ENCODE peak calls at places on chromosomes 6 and 20, in seven cellular contexts. K is kidney, P is heart left ventricle, T is AML-193, E is HFF-Myc, H is thoracic aorta, F is NCI-H1694 treated with DMSO at 0.1 percent for 48 hours. B is an unnamed sample.

GRCh38 chr6:14734416-14735340 is 511.2 kb upstream of the JARID2 start:
- DNase-seq in K (no peak), P (no peak), T (peak; percentile 89), E (no peak), H (no peak), F (no peak), B (no peak)

GRCh38 chr6:3650959-3651697 is 100.4 kb downstream of the PXDC1 start:
- DNase-seq in K (no peak), P (no peak), T (no peak), E (no peak), H (no peak), F (no peak), B (no peak)

GRCh38 chr6:142152731-142153130 is 5.7 kb downstream of the VTA1 start:
- DNase-seq in K (no peak), P (no peak), T (no peak), E (no peak), H (no peak), F (no peak), B (no peak)

GRCh38 chr6:155444952-155445903 is 10.4 kb downstream of the NOX3 start:
- DNase-seq in K (no peak), P (no peak), T (no peak), E (no peak), H (no peak), F (no peak), B (no peak)

GRCh38 chr6:170098428-170099170 is 192.3 kb downstream of the DLL1 start:
- DNase-seq in K (peak; percentile 61), P (peak; percentile 3), T (no peak), E (no peak), H (no peak), F (no peak), B (no peak)

GRCh38 chr6:52523363-52524207 is 53.3 kb downstream of the TRAM2 start:
- DNase-seq in K (no peak), P (no peak), T (no peak), E (no peak), H (no peak), F (no peak), B (no peak)

GRCh38 chr6:39100358-39100757 is 14.6 kb downstream of the SAYSD1 start:
- DNase-seq in K (no peak), P (no peak), T (no peak), E (no peak), H (no peak), F (no peak), B (no peak)

GRCh38 chr6:35554811-35555210 is 42.1 kb upstream of the TULP1 start:
- DNase-seq in K (no peak), P (no peak), T (no peak), E (no peak), H (no peak), F (no peak), B (no peak)

GRCh38 chr6:116536216-116536621 is 9.3 kb downstream of the TRAPPC3L start:
- DNase-seq in K (no peak), P (no peak), T (peak; percentile 81), E (no peak), H (no peak), F (peak; percentile 71), B (peak; percentile 16)

GRCh38 chr20:35246723-35247122 is 20.2 kb downstream of the MMP24 start:
- DNase-seq in K (no peak), P (no peak), T (no peak), E (no peak), H (no peak), F (no peak), B (no peak)

GRCh38 chr20:39789411-39789810 is 827.3 kb downstream of the DHX35 start:
- DNase-seq in K (no peak), P (no peak), T (no peak), E (no peak), H (no peak), F (no peak), B (no peak)

GRCh38 chr6:117536317-117536716 is 53.8 kb downstream of the DCBLD1 start:
- DNase-seq in K (no peak), P (no peak), T (no peak), E (no peak), H (no peak), F (no peak), B (no peak)

GRCh38 chr20:52410182-52410647 is 218.6 kb upstream of the ZFP64 start:
- DNase-seq in K (no peak), P (no peak), T (no peak), E (no peak), H (no peak), F (no peak), B (no peak)

GRCh38 chr20:52192296-52193007 is 873 bp upstream of the ZFP64 start:
- DNase-seq in K (no peak), P (peak; percentile 34), T (peak; percentile 39), E (no peak), H (no peak), F (peak; percentile 13), B (peak; percentile 44)

GRCh38 chr20:41308726-41309413 is 8.7 kb downstream of the ZHX3 start:
- DNase-seq in K (no peak), P (no peak), T (peak; percentile 65), E (no peak), H (no peak), F (no peak), B (no peak)

GRCh38 chr6:100171533-100172321 is 177.7 kb upstream of the MCHR2 start:
- DNase-seq in K (no peak), P (no peak), T (peak; percentile 20), E (peak; percentile 30), H (no peak), F (no peak), B (no peak)

GRCh38 chr6:72461144-72461543 is 160.7 kb upstream of the KCNQ5 start:
- DNase-seq in K (no peak), P (no peak), T (no peak), E (no peak), H (no peak), F (no peak), B (no peak)

GRCh38 chr6:17281497-17282481 is 628 bp downstream of the RBM24 start:
- DNase-seq in K (peak; percentile 64), P (peak; percentile 22), T (no peak), E (no peak), H (no peak), F (peak; percentile 24), B (no peak)

GRCh38 chr6:141451508-141452353 is 681.0 kb upstream of the GJE1 start:
- DNase-seq in K (no peak), P (no peak), T (no peak), E (peak; percentile 21), H (no peak), F (no peak), B (no peak)

GRCh38 chr6:128632131-128632530 is 111.7 kb upstream of the PTPRK start:
- DNase-seq in K (no peak), P (no peak), T (no peak), E (no peak), H (no peak), F (no peak), B (no peak)

GRCh38 chr6:140073456-140073855 is 699.0 kb upstream of the CITED2 start:
- DNase-seq in K (no peak), P (no peak), T (peak; percentile 9), E (no peak), H (no peak), F (no peak), B (no peak)

GRCh38 chr6:1436334-1437306 is 47.2 kb downstream of the FOXF2 start:
- DNase-seq in K (no peak), P (no peak), T (peak; percentile 70), E (peak; percentile 56), H (no peak), F (peak; percentile 54), B (no peak)

GRCh38 chr20:10619427-10619826 is 54.4 kb downstream of the JAG1 start:
- DNase-seq in K (no peak), P (no peak), T (no peak), E (peak; percentile 85), H (no peak), F (no peak), B (no peak)

GRCh38 chr6:22825210-22825609 is 255.8 kb downstream of the HDGFL1 start:
- DNase-seq in K (no peak), P (no peak), T (no peak), E (no peak), H (no peak), F (no peak), B (no peak)

GRCh38 chr20:2109425-2110210 is 8.0 kb downstream of the STK35 start:
- DNase-seq in K (peak; percentile 80), P (peak; percentile 69), T (no peak), E (no peak), H (no peak), F (no peak), B (peak; percentile 83)

GRCh38 chr20:37989601-37990001 is 43.7 kb downstream of the TTI1 start:
- DNase-seq in K (peak; percentile 79), P (no peak), T (no peak), E (no peak), H (no peak), F (no peak), B (peak; percentile 56)

GRCh38 chr20:53434662-53435061 is 159.0 kb downstream of the ZNF217 start:
- DNase-seq in K (no peak), P (no peak), T (no peak), E (peak; percentile 2), H (no peak), F (peak; percentile 19), B (peak; percentile 42)

GRCh38 chr6:9563996-9564395 is 850.9 kb downstream of the TFAP2A start:
- DNase-seq in K (no peak), P (no peak), T (no peak), E (no peak), H (no peak), F (no peak), B (no peak)

B was measured in Right ventricle myocardium superior.